ENCODE peak calls at places on chromosomes 13 and 19, in ten cellular contexts. I, B, P, M, D, H, G, K, S and Y are unnamed samples.

GRCh38 chr19:41799444-41800000 is 3.1 kb downstream of the CEACAM3 start:
- DNase-seq in H (no peak), I (no peak), M (no peak), B (no peak), G (no peak), P (no peak), K (no peak), S (peak; percentile 64), D (no peak), Y (no peak)

GRCh38 chr19:50556236-50557008 is 11.8 kb downstream of the LRRC4B start:
- DNase-seq in S (peak; percentile 78), G (peak; percentile 67), M (peak; percentile 66), I (peak; percentile 95), P (peak; percentile 55), B (peak; percentile 59), D (peak; percentile 93), K (peak; percentile 89), H (peak; percentile 58), Y (peak; percentile 14)

GRCh38 chr13:70732611-70733010 is 624.4 kb upstream of the KLHL1 start:
- DNase-seq in H (no peak), M (no peak), I (peak; percentile 52), G (no peak), D (no peak), S (no peak), B (peak; percentile 95), P (no peak), K (no peak), Y (no peak)

GRCh38 chr19:1027953-1028902 is 1.8 kb downstream of the CNN2 start:
- DNase-seq in P (peak; percentile 92), D (peak; percentile 91), H (no peak), I (peak; percentile 94), M (no peak), B (peak; percentile 22), S (peak; percentile 71), K (peak; percentile 61), G (peak; percentile 75), Y (peak; percentile 78)

GRCh38 chr13:50071399-50071798 is 56.2 kb downstream of the KCNRG start:
- DNase-seq in D (no peak), S (no peak), B (no peak), I (no peak), P (no peak), M (no peak), H (no peak), G (no peak), K (no peak), Y (no peak)

GRCh38 chr13:22836475-22836874 is 344.3 kb upstream of the SGCG start:
- DNase-seq in P (no peak), D (no peak), M (no peak), H (no peak), I (no peak), K (no peak), B (no peak), G (no peak), S (no peak), Y (no peak)

GRCh38 chr19:5436101-5436947 is 18.9 kb upstream of the ZNRF4 start:
- DNase-seq in G (peak; percentile 21), H (no peak), P (peak; percentile 61), B (peak; percentile 53), M (no peak), I (peak; percentile 95), S (no peak), K (no peak), D (no peak), Y (no peak)

GRCh38 chr13:72920097-72920496 is 138.2 kb downstream of the PIBF1 start:
- DNase-seq in I (no peak), S (no peak), M (no peak), D (no peak), G (no peak), B (no peak), P (peak; percentile 57), H (no peak), K (no peak), Y (peak; percentile 7)

GRCh38 chr13:73403362-73404150 is 344.8 kb downstream of the KLF5 start:
- DNase-seq in K (no peak), D (no peak), B (no peak), H (no peak), S (no peak), I (no peak), P (no peak), M (no peak), G (no peak), Y (no peak)

GRCh38 chr19:38273499-38273898 is 9.1 kb downstream of the SPINT2 start:
- DNase-seq in P (no peak), H (no peak), S (peak; percentile 93), K (no peak), B (no peak), I (no peak), G (no peak), M (no peak), D (no peak), Y (peak; percentile 98)

GRCh38 chr13:24328145-24328544 is 18.8 kb downstream of the C1QTNF9 start:
- DNase-seq in I (no peak), D (no peak), H (no peak), P (no peak), G (no peak), B (no peak), S (no peak), M (no peak), K (no peak), Y (peak; percentile 16)

GRCh38 chr13:111792956-111793355 is 274.0 kb upstream of the SOX1 start:
- DNase-seq in S (no peak), H (no peak), G (no peak), I (no peak), D (no peak), M (no peak), K (no peak), P (no peak), B (no peak), Y (no peak)

GRCh38 chr19:49542446-49542845 is 14.6 kb downstream of the RCN3 start:
- DNase-seq in S (no peak), K (no peak), P (no peak), G (no peak), M (no peak), B (no peak), H (no peak), I (no peak), D (no peak), Y (no peak)

GRCh38 chr13:39787086-39787487 is 131.6 kb downstream of the COG6 start:
- DNase-seq in S (no peak), H (no peak), B (no peak), I (peak; percentile 62), M (no peak), G (no peak), D (no peak), P (no peak), K (no peak), Y (no peak)

GRCh38 chr13:110652755-110653154 is 37.4 kb downstream of the NAXD start:
- DNase-seq in H (no peak), I (no peak), D (no peak), M (no peak), S (no peak), K (no peak), B (no peak), G (no peak), P (no peak), Y (no peak)

GRCh38 chr19:2083174-2083854 is 12.8 kb downstream of the MOB3A start:
- DNase-seq in B (no peak), K (peak; percentile 72), D (peak; percentile 71), H (no peak), M (peak; percentile 29), I (no peak), G (peak; percentile 69), P (no peak), S (no peak), Y (no peak)

GRCh38 chr13:32538234-32538620 is 368 bp downstream of the N4BP2L2 start:
- DNase-seq in P (peak; percentile 34), M (peak; percentile 10), B (no peak), I (peak; percentile 66), S (no peak), K (no peak), D (peak; percentile 77), H (no peak), G (peak; percentile 79), Y (no peak)

GRCh38 chr19:34305221-34306058 is 51.1 kb downstream of the GARRE1 start:
- DNase-seq in B (no peak), H (no peak), I (no peak), P (no peak), M (no peak), G (no peak), D (no peak), S (no peak), K (no peak), Y (no peak)

GRCh38 chr19:17405250-17406038 is at the start of gene BST2:
- DNase-seq in M (no peak), G (peak; percentile 76), K (peak; percentile 55), D (no peak), H (no peak), I (peak; percentile 53), S (peak; percentile 72), P (no peak), B (no peak), Y (peak; percentile 83)

GRCh38 chr19:47433121-47433520 is 13.8 kb upstream of the MEIS3 start:
- DNase-seq in D (no peak), M (no peak), P (peak; percentile 22), S (no peak), B (no peak), H (no peak), G (no peak), I (no peak), K (no peak), Y (no peak)

GRCh38 chr19:49327878-49328544 is 3.0 kb upstream of the SLC6A16 start:
- DNase-seq in I (peak; percentile 30), P (peak; percentile 43), H (no peak), G (no peak), B (no peak), S (peak; percentile 61), K (peak; percentile 63), M (no peak), D (no peak), Y (peak; percentile 45)